ENCODE peak calls at places on chromosomes 1 and 21, in nine cellular contexts. Y is EL; G is stimulated activated CD4-positive, alpha-beta T cell treated with anti-CD3 and anti-CD28 coated beads, Interleukin-15, amount 100 ng/mL, for 1 hour; O is HEK293T; S is fibroblast of pulmonary artery; D is smooth muscle cell of the brain vasculature; Q is stimulated activated naive CD4-positive, alpha-beta T cell treated with Interleukin-2 at 50 U/mL for 16 hours; W is adrenal gland; J is hippocampal formation. F is an unnamed sample.
A peak's percentile ranks its signal among the peaks of the same experiment; 100 is the strongest.

GRCh38 chr1:81221564-81221963 is 579.2 kb upstream of the ADGRL2 start:
- DNase-seq in O (no peak), S (no peak), J (no peak), G (no peak), D (no peak), Y (no peak), W (no peak), Q (no peak), F (no peak)

GRCh38 chr1:24536391-24536840 is 19.5 kb upstream of the NCMAP start:
- DNase-seq in J (no peak), O (no peak), S (no peak), Q (peak; percentile 55), Y (peak; percentile 31), D (no peak), G (peak; percentile 20), W (no peak), F (no peak)

GRCh38 chr1:216705686-216706085 is 17.5 kb downstream of the ESRRG start:
- DNase-seq in J (no peak), W (no peak), D (no peak), O (no peak), Y (no peak), Q (no peak), S (no peak), G (no peak), F (no peak)

GRCh38 chr1:109579496-109579895 is 31.1 kb downstream of the GNAI3 start:
- DNase-seq in G (no peak), O (no peak), W (no peak), D (no peak), Y (no peak), S (no peak), Q (no peak), J (no peak), F (peak; percentile 83)

GRCh38 chr1:182845379-182845778 is 6.2 kb downstream of the DHX9 start:
- DNase-seq in D (no peak), W (no peak), J (no peak), G (no peak), Q (no peak), O (no peak), Y (no peak), S (no peak), F (no peak)

GRCh38 chr1:223180803-223181321 is 37.8 kb upstream of the TLR5 start:
- DNase-seq in Q (no peak), O (no peak), S (peak; percentile 8), D (no peak), W (no peak), J (no peak), G (no peak), Y (no peak), F (no peak)

GRCh38 chr1:24294757-24295371 is 24.3 kb upstream of the GRHL3 start:
- DNase-seq in Y (peak; percentile 86), W (peak; percentile 29), S (peak; percentile 85), Q (no peak), O (no peak), J (no peak), G (no peak), D (no peak), F (peak; percentile 58)

GRCh38 chr1:222712253-222713090 is at the start of the genes AIDA and BROX:
- DNase-seq in Q (peak; percentile 91), Y (peak; percentile 88), G (peak; percentile 98), O (peak; percentile 90), J (peak; percentile 94), S (peak; percentile 84), W (peak; percentile 96), D (peak; percentile 57), F (peak; percentile 95)

GRCh38 chr21:36135391-36136094 is 664 bp downstream of the CBR3 start:
- DNase-seq in G (peak; percentile 44), Y (peak; percentile 93), D (no peak), W (peak; percentile 39), Q (peak; percentile 35), J (peak; percentile 39), O (peak; percentile 70), S (peak; percentile 77), F (peak; percentile 78)

GRCh38 chr1:86104606-86105532 is 51.7 kb downstream of the COL24A1 start:
- DNase-seq in Y (no peak), O (no peak), W (no peak), S (no peak), D (no peak), Q (no peak), G (no peak), J (no peak), F (no peak)

GRCh38 chr21:33844890-33845205 is 70.8 kb downstream of the ATP5PO start:
- DNase-seq in J (no peak), W (no peak), D (no peak), O (no peak), Y (no peak), S (no peak), G (no peak), Q (no peak), F (no peak)

GRCh38 chr21:27837933-27838332 is 871.0 kb upstream of the ADAMTS5 start:
- DNase-seq in Y (no peak), Q (no peak), D (no peak), S (no peak), W (no peak), O (no peak), J (no peak), G (no peak), F (no peak)

GRCh38 chr21:37871121-37871862 is 45.0 kb downstream of the KCNJ6 start:
- DNase-seq in S (peak; percentile 49), O (no peak), W (no peak), Y (peak; percentile 80), D (no peak), Q (no peak), J (no peak), G (no peak), F (no peak)

GRCh38 chr1:44267438-44267837 is 54.2 kb downstream of the DMAP1 start:
- DNase-seq in S (no peak), G (no peak), Q (no peak), J (no peak), D (no peak), W (no peak), Y (no peak), O (peak; percentile 39), F (no peak)

GRCh38 chr21:39444406-39445145 is 1.0 kb downstream of the LCA5L start:
- DNase-seq in G (no peak), Y (peak; percentile 59), O (no peak), W (peak; percentile 34), J (no peak), D (no peak), S (peak; percentile 45), Q (no peak), F (peak; percentile 15)

GRCh38 chr1:54604572-54605370 is 18.6 kb downstream of the FAM151A start:
- DNase-seq in W (no peak), J (no peak), S (no peak), Y (no peak), D (no peak), Q (no peak), G (no peak), O (no peak), F (no peak)

GRCh38 chr1:42035830-42036604 is 117.2 kb upstream of the GUCA2B start:
- DNase-seq in S (peak; percentile 93), D (peak; percentile 77), Y (peak; percentile 92), J (peak; percentile 93), O (peak; percentile 97), G (peak; percentile 99), Q (peak; percentile 97), W (peak; percentile 97), F (peak; percentile 93)

GRCh38 chr1:111570781-111571181 is 48.8 kb upstream of the RAP1A start:
- DNase-seq in W (no peak), O (peak; percentile 54), G (peak; percentile 10), Y (peak; percentile 41), J (no peak), S (no peak), D (no peak), Q (peak; percentile 27), F (peak; percentile 9)

GRCh38 chr1:44355582-44356305 is 687 bp upstream of the ERI3 start:
- DNase-seq in Q (no peak), Y (no peak), G (no peak), J (no peak), S (no peak), D (no peak), W (no peak), O (peak; percentile 11), F (no peak)

GRCh38 chr1:226678251-226678650 is 60.8 kb downstream of the ITPKB start:
- DNase-seq in D (no peak), Y (no peak), S (no peak), G (no peak), Q (no peak), W (no peak), J (no peak), O (no peak), F (no peak)